ENCODE peak calls at places on chromosome 20, in six cellular contexts. D is hypothalamus; B is NCI-H524; O is NCI-H1105 treated with DMSO at 0.1 percent for 48 hours; U is effector CD8-positive, alpha-beta T cell; I is nephron progenitor cell. S is an unnamed sample.

GRCh38 chr20:9110365-9110764 is 41.5 kb downstream of the PLCB4 start:
- DNase-seq in D (no peak), B (no peak), U (no peak), O (no peak), I (no peak), S (no peak)

GRCh38 chr20:9600562-9600961 is 86.2 kb downstream of the LAMP5 start:
- DNase-seq in I (no peak), U (no peak), O (no peak), B (no peak), D (no peak), S (no peak)

GRCh38 chr20:37276494-37277252 is 12.8 kb upstream of the MANBAL start:
- DNase-seq in O (no peak), D (no peak), U (no peak), B (no peak), I (no peak), S (peak)

GRCh38 chr20:25418779-25419178 is 11.3 kb downstream of the GINS1 start:
- DNase-seq in I (no peak), U (no peak), O (no peak), B (no peak), D (no peak), S (no peak)

GRCh38 chr20:6094038-6094437 is 28.8 kb downstream of the FERMT1 start:
- DNase-seq in B (no peak), U (no peak), O (no peak), I (no peak), D (no peak), S (no peak)

GRCh38 chr20:9119776-9120175 is 50.9 kb downstream of the PLCB4 start:
- DNase-seq in D (no peak), B (peak), U (no peak), O (peak), I (no peak), S (no peak)

GRCh38 chr20:13535627-13536026 is 103.1 kb downstream of the TASP1 start:
- DNase-seq in U (no peak), B (no peak), I (no peak), O (no peak), D (no peak), S (no peak)

GRCh38 chr20:37310951-37311350 is 21.5 kb downstream of the MANBAL start:
- DNase-seq in B (no peak), O (no peak), D (no peak), I (no peak), U (no peak), S (no peak)

GRCh38 chr20:42313704-42314103 is 695.5 kb upstream of the CHD6 start:
- DNase-seq in O (no peak), B (no peak), U (no peak), D (no peak), I (no peak), S (no peak)

GRCh38 chr20:49937023-49937929 is 1.1 kb downstream of the RNF114 start:
- DNase-seq in U (no peak), B (no peak), D (no peak), O (no peak), I (no peak), S (peak)

GRCh38 chr20:33014336-33015113 is 7.0 kb downstream of the BPIFB2 start:
- DNase-seq in O (no peak), U (no peak), I (no peak), B (no peak), D (no peak), S (no peak)

GRCh38 chr20:57648878-57649616 is 28.8 kb upstream of the ZBP1 start:
- DNase-seq in I (no peak), O (no peak), D (no peak), B (no peak), U (no peak), S (no peak)

GRCh38 chr20:57913156-57913930 is 203.5 kb upstream of the PMEPA1 start:
- DNase-seq in D (no peak), I (no peak), U (no peak), B (no peak), O (no peak), S (no peak)

GRCh38 chr20:50689864-50690263 is 1.5 kb downstream of the RIPOR3 start:
- DNase-seq in U (no peak), I (no peak), D (no peak), B (no peak), O (peak), S (no peak)

GRCh38 chr20:4591975-4592315 is 129.8 kb upstream of the PRND start:
- DNase-seq in O (no peak), I (no peak), U (no peak), B (no peak), D (no peak), S (no peak)

GRCh38 chr20:60695223-60695622 is 556.8 kb upstream of the CDH4 start:
- DNase-seq in I (no peak), O (no peak), U (no peak), D (no peak), B (no peak), S (no peak)

GRCh38 chr20:1317545-1318255 is 11.2 kb downstream of the SDCBP2 start:
- DNase-seq in B (no peak), U (no peak), I (no peak), D (no peak), O (no peak), S (no peak)

GRCh38 chr20:62362991-62363919 is 3.9 kb downstream of the LAMA5 start:
- DNase-seq in D (no peak), U (no peak), O (no peak), I (no peak), B (no peak), S (peak)

GRCh38 chr20:3689978-3690377 is 8.2 kb upstream of the ADAM33 start:
- DNase-seq in D (no peak), I (no peak), B (no peak), U (no peak), O (no peak), S (no peak)

GRCh38 chr20:40493071-40493470 is 196.0 kb downstream of the MAFB start:
- DNase-seq in O (peak), B (no peak), D (no peak), U (no peak), I (no peak), S (no peak)

GRCh38 chr20:43972051-43972450 is 57.4 kb downstream of the TOX2 start:
- DNase-seq in B (no peak), D (no peak), I (no peak), U (no peak), O (no peak), S (no peak)

GRCh38 chr20:48631114-48632016 is 196.4 kb downstream of the PREX1 start:
- DNase-seq in B (no peak), D (no peak), I (no peak), U (no peak), O (no peak), S (no peak)

GRCh38 chr20:36950432-36951197 is 893 bp downstream of the SAMHD1 start:
- DNase-seq in O (peak), I (no peak), U (peak), B (peak), D (no peak), S (no peak)

GRCh38 chr20:54067606-54068174 is 2.7 kb downstream of the BCAS1 start:
- DNase-seq in D (no peak), B (peak), U (no peak), O (peak), I (no peak), S (peak)

GRCh38 chr20:62755817-62756724 is 40.2 kb upstream of the MRGBP start:
- DNase-seq in I (no peak), D (no peak), B (peak), U (no peak), O (no peak), S (no peak)

GRCh38 chr20:45372646-45373352 is 5.3 kb downstream of the TP53TG5 start:
- DNase-seq in U (no peak), B (no peak), I (no peak), O (peak), D (peak), S (no peak)

GRCh38 chr20:37552415-37552814 is 24.7 kb upstream of the BLCAP start:
- DNase-seq in U (no peak), O (no peak), D (no peak), B (no peak), I (no peak), S (no peak)

GRCh38 chr20:59560588-59561227 is 43.6 kb upstream of the PHACTR3 start:
- DNase-seq in B (no peak), O (peak), I (no peak), D (no peak), U (no peak), S (no peak)

GRCh38 chr20:62994850-62995249 is 11.9 kb downstream of the BHLHE23 start:
- DNase-seq in B (no peak), O (no peak), D (no peak), I (no peak), U (no peak), S (no peak)

GRCh38 chr20:23133560-23133998 is 47.5 kb upstream of the CD93 start:
- DNase-seq in D (no peak), I (no peak), O (no peak), B (no peak), U (no peak), S (no peak)

GRCh38 chr20:5220334-5221077 is 93.7 kb downstream of the CDS2 start:
- DNase-seq in O (no peak), D (no peak), U (no peak), I (no peak), B (no peak), S (no peak)

GRCh38 chr20:57838670-57839142 is 128.9 kb upstream of the PMEPA1 start:
- DNase-seq in I (no peak), D (no peak), B (peak), O (peak), U (no peak), S (no peak)

GRCh38 chr20:47304287-47304686 is 52.2 kb downstream of the ZMYND8 start:
- DNase-seq in I (no peak), O (peak), D (no peak), U (no peak), B (no peak), S (peak)

GRCh38 chr20:63562461-63563185 is 8.7 kb downstream of the FNDC11 start:
- DNase-seq in U (no peak), B (no peak), O (no peak), I (no peak), D (no peak), S (no peak)

GRCh38 chr20:51462566-51463276 is 79.8 kb downstream of the NFATC2 start:
- DNase-seq in I (no peak), B (no peak), O (no peak), U (no peak), D (peak), S (no peak)

GRCh38 chr20:9609892-9610502 is 95.6 kb downstream of the LAMP5 start:
- DNase-seq in U (no peak), I (peak), D (no peak), B (peak), O (peak), S (peak)

GRCh38 chr20:39080326-39080725 is 118.2 kb downstream of the DHX35 start:
- DNase-seq in I (no peak), U (no peak), O (no peak), D (no peak), B (no peak), S (no peak)

GRCh38 chr20:63100926-63101699 is 94.3 kb upstream of the BHLHE23 start:
- DNase-seq in I (peak), B (no peak), U (no peak), D (no peak), O (no peak), S (no peak)

GRCh38 chr20:20340443-20340842 is 27.5 kb upstream of the INSM1 start:
- DNase-seq in I (no peak), U (no peak), O (no peak), D (no peak), B (no peak), S (no peak)